ENCODE peak calls at places on chromosomes 2 and 18, in five cellular contexts. M, G, D, C and Q are unnamed samples.
A peak's percentile ranks its signal among the peaks of the same experiment; 100 is the strongest.

GRCh38 chr2:117087565-117088291 is 726.8 kb upstream of the DDX18 start:
- DNase-seq in M (no peak), G (no peak), D (no peak), C (no peak), Q (no peak)

GRCh38 chr2:14385043-14385442 is 247.5 kb upstream of the LRATD1 start:
- DNase-seq in M (no peak), G (no peak), D (peak; percentile 43), C (no peak), Q (no peak)

GRCh38 chr2:179193759-179194394 is 70.8 kb downstream of the SESTD1 start:
- DNase-seq in M (no peak), G (no peak), D (no peak), C (no peak), Q (no peak)

GRCh38 chr2:186440506-186440905 is 45.6 kb upstream of the ZC3H15 start:
- DNase-seq in M (no peak), G (no peak), D (no peak), C (no peak), Q (no peak)

GRCh38 chr2:237860273-237860935 is 981 bp downstream of the RAMP1 start:
- DNase-seq in M (no peak), G (no peak), D (no peak), C (no peak), Q (no peak)

GRCh38 chr18:8706981-8707940 is 1.9 kb downstream of the MTCL1 start:
- DNase-seq in M (peak; percentile 14), G (peak; percentile 47), D (peak; percentile 75), C (peak; percentile 39), Q (peak; percentile 78)

GRCh38 chr2:20575935-20576597 is 74.8 kb downstream of the HS1BP3 start:
- DNase-seq in M (no peak), G (no peak), D (no peak), C (no peak), Q (peak; percentile 23)

GRCh38 chr2:182456784-182457183 is 29.9 kb upstream of the PDE1A start:
- DNase-seq in M (no peak), G (no peak), D (peak; percentile 50), C (peak; percentile 40), Q (no peak)

GRCh38 chr18:54717673-54718435 is 110.4 kb upstream of the RAB27B start:
- DNase-seq in M (peak; percentile 38), G (peak; percentile 66), D (peak; percentile 18), C (no peak), Q (no peak)

GRCh38 chr18:2312440-2312839 is 258.9 kb downstream of the METTL4 start:
- DNase-seq in M (no peak), G (no peak), D (no peak), C (no peak), Q (no peak)